ENCODE peak calls at places on chromosomes 6 and 20, in ten cellular contexts. One of them, this sample, is unnamed.

GRCh38 chr6:131754715-131755567 is 44.1 kb upstream of the CTAGE9 start:
- DNase-seq in heart right ventricle: no peak
- DNase-seq in CD8-positive, alpha-beta T cell: no peak
- DNase-seq in spleen: no peak
- DNase-seq in uterus: no peak
- DNase-seq in psoas muscle: no peak
- DNase-seq in caudate nucleus: no peak
- DNase-seq in testis: no peak
- DNase-seq in GM23248: peak
- DNase-seq in dorsolateral prefrontal cortex: no peak
- DNase-seq in this sample: no peak

GRCh38 chr6:116397960-116398359 is 27.2 kb downstream of the DSE start:
- DNase-seq in heart right ventricle: no peak
- DNase-seq in CD8-positive, alpha-beta T cell: no peak
- DNase-seq in dorsolateral prefrontal cortex: no peak
- DNase-seq in spleen: no peak
- DNase-seq in uterus: no peak
- DNase-seq in caudate nucleus: no peak
- DNase-seq in psoas muscle: no peak
- DNase-seq in testis: no peak
- DNase-seq in GM23248: peak
- DNase-seq in this sample: no peak

GRCh38 chr6:7051780-7052440 is 55.9 kb upstream of the RREB1 start:
- DNase-seq in CD8-positive, alpha-beta T cell: peak
- DNase-seq in psoas muscle: peak
- DNase-seq in caudate nucleus: no peak
- DNase-seq in heart right ventricle: peak
- DNase-seq in GM23248: peak
- DNase-seq in dorsolateral prefrontal cortex: no peak
- DNase-seq in spleen: peak
- DNase-seq in uterus: peak
- DNase-seq in testis: peak
- DNase-seq in this sample: peak

GRCh38 chr6:148996815-148997214 is 250.0 kb downstream of the UST start:
- DNase-seq in uterus: no peak
- DNase-seq in dorsolateral prefrontal cortex: no peak
- DNase-seq in psoas muscle: no peak
- DNase-seq in spleen: no peak
- DNase-seq in heart right ventricle: no peak
- DNase-seq in testis: no peak
- DNase-seq in caudate nucleus: no peak
- DNase-seq in GM23248: no peak
- DNase-seq in CD8-positive, alpha-beta T cell: no peak
- DNase-seq in this sample: no peak

GRCh38 chr6:74940211-74940610 is 265.6 kb downstream of the COL12A1 start:
- DNase-seq in psoas muscle: no peak
- DNase-seq in testis: no peak
- DNase-seq in spleen: no peak
- DNase-seq in uterus: no peak
- DNase-seq in GM23248: peak
- DNase-seq in CD8-positive, alpha-beta T cell: no peak
- DNase-seq in heart right ventricle: no peak
- DNase-seq in caudate nucleus: no peak
- DNase-seq in dorsolateral prefrontal cortex: no peak
- DNase-seq in this sample: no peak

GRCh38 chr6:165178056-165178455 is 131.3 kb downstream of the C6orf118 start:
- DNase-seq in uterus: no peak
- DNase-seq in spleen: no peak
- DNase-seq in dorsolateral prefrontal cortex: no peak
- DNase-seq in caudate nucleus: no peak
- DNase-seq in testis: no peak
- DNase-seq in GM23248: peak
- DNase-seq in psoas muscle: no peak
- DNase-seq in CD8-positive, alpha-beta T cell: no peak
- DNase-seq in heart right ventricle: no peak
- DNase-seq in this sample: no peak

GRCh38 chr6:64815718-64816117 is 891.3 kb downstream of the EYS start:
- DNase-seq in CD8-positive, alpha-beta T cell: no peak
- DNase-seq in GM23248: no peak
- DNase-seq in heart right ventricle: no peak
- DNase-seq in uterus: no peak
- DNase-seq in psoas muscle: no peak
- DNase-seq in spleen: no peak
- DNase-seq in caudate nucleus: no peak
- DNase-seq in testis: no peak
- DNase-seq in dorsolateral prefrontal cortex: no peak
- DNase-seq in this sample: no peak

GRCh38 chr6:10418862-10419748 is 4.2 kb upstream of the TFAP2A start:
- DNase-seq in caudate nucleus: no peak
- DNase-seq in spleen: no peak
- DNase-seq in psoas muscle: no peak
- DNase-seq in dorsolateral prefrontal cortex: no peak
- DNase-seq in CD8-positive, alpha-beta T cell: no peak
- DNase-seq in testis: no peak
- DNase-seq in GM23248: no peak
- DNase-seq in heart right ventricle: no peak
- DNase-seq in uterus: no peak
- DNase-seq in this sample: no peak

GRCh38 chr6:28399370-28400121 is at the start of gene ZSCAN12:
- DNase-seq in dorsolateral prefrontal cortex: peak
- DNase-seq in heart right ventricle: peak
- DNase-seq in caudate nucleus: peak
- DNase-seq in spleen: peak
- DNase-seq in uterus: peak
- DNase-seq in CD8-positive, alpha-beta T cell: peak
- DNase-seq in psoas muscle: peak
- DNase-seq in testis: peak
- DNase-seq in GM23248: peak
- DNase-seq in this sample: peak

GRCh38 chr6:28402197-28402596 is 2.6 kb upstream of the ZSCAN12 start:
- DNase-seq in spleen: no peak
- DNase-seq in GM23248: no peak
- DNase-seq in dorsolateral prefrontal cortex: no peak
- DNase-seq in CD8-positive, alpha-beta T cell: no peak
- DNase-seq in uterus: no peak
- DNase-seq in heart right ventricle: no peak
- DNase-seq in testis: no peak
- DNase-seq in caudate nucleus: no peak
- DNase-seq in psoas muscle: no peak
- DNase-seq in this sample: no peak

GRCh38 chr6:28395918-28396317 is 3.6 kb downstream of the ZSCAN12 start:
- DNase-seq in heart right ventricle: no peak
- DNase-seq in spleen: no peak
- DNase-seq in uterus: no peak
- DNase-seq in psoas muscle: no peak
- DNase-seq in dorsolateral prefrontal cortex: no peak
- DNase-seq in testis: no peak
- DNase-seq in caudate nucleus: no peak
- DNase-seq in GM23248: no peak
- DNase-seq in CD8-positive, alpha-beta T cell: no peak
- DNase-seq in this sample: no peak

GRCh38 chr6:28401172-28401571 is 1.6 kb upstream of the ZSCAN12 start:
- DNase-seq in GM23248: peak
- DNase-seq in psoas muscle: no peak
- DNase-seq in CD8-positive, alpha-beta T cell: no peak
- DNase-seq in testis: no peak
- DNase-seq in uterus: no peak
- DNase-seq in dorsolateral prefrontal cortex: no peak
- DNase-seq in spleen: no peak
- DNase-seq in heart right ventricle: no peak
- DNase-seq in caudate nucleus: no peak
- DNase-seq in this sample: no peak

DNA sequence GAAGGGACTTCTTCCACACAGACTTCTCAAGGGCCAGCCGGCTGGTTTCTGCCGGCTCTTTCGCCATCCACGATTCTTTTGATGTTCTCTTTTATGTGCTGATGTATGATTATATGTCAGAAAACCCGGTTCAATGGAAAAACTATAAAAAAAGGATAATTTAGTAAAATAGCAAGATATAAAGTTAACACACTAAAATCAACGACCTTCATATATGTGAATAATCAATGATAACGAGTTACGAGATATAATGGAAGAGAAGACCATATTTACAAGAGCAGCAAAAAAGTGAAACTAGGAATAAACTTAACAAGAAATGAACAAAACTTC is 540 bp upstream of the ZSCAN12 start:
- DNase-seq in CD8-positive, alpha-beta T cell: no peak
- DNase-seq in caudate nucleus: no peak
- DNase-seq in GM23248: no peak
- DNase-seq in heart right ventricle: no peak
- DNase-seq in uterus: no peak
- DNase-seq in dorsolateral prefrontal cortex: no peak
- DNase-seq in psoas muscle: no peak
- DNase-seq in spleen: no peak
- DNase-seq in testis: no peak
- DNase-seq in this sample: no peak
- H3K27ac ChIP-seq in CD8-positive, alpha-beta T cell: peak
- H3K27ac ChIP-seq in caudate nucleus: peak
- H3K27ac ChIP-seq in GM23248: peak
- H3K27ac ChIP-seq in heart right ventricle: peak
- H3K27ac ChIP-seq in uterus: peak
- H3K27ac ChIP-seq in dorsolateral prefrontal cortex: peak
- H3K27ac ChIP-seq in psoas muscle: no peak
- H3K27ac ChIP-seq in spleen: peak
- H3K27ac ChIP-seq in testis: peak
- H3K27ac ChIP-seq in this sample: peak

GRCh38 chr20:33472868-33473267 is 17.0 kb upstream of the CBFA2T2 start:
- DNase-seq in psoas muscle: no peak
- DNase-seq in spleen: no peak
- DNase-seq in CD8-positive, alpha-beta T cell: no peak
- DNase-seq in dorsolateral prefrontal cortex: no peak
- DNase-seq in uterus: no peak
- DNase-seq in testis: no peak
- DNase-seq in GM23248: no peak
- DNase-seq in caudate nucleus: no peak
- DNase-seq in heart right ventricle: no peak
- DNase-seq in this sample: no peak

GRCh38 chr20:33474963-33475362 is 14.9 kb upstream of the CBFA2T2 start:
- DNase-seq in CD8-positive, alpha-beta T cell: no peak
- DNase-seq in testis: no peak
- DNase-seq in caudate nucleus: no peak
- DNase-seq in dorsolateral prefrontal cortex: no peak
- DNase-seq in spleen: no peak
- DNase-seq in heart right ventricle: no peak
- DNase-seq in GM23248: no peak
- DNase-seq in uterus: no peak
- DNase-seq in psoas muscle: no peak
- DNase-seq in this sample: no peak

GRCh38 chr20:33474097-33474846 is 15.6 kb upstream of the CBFA2T2 start:
- DNase-seq in uterus: no peak
- DNase-seq in heart right ventricle: no peak
- DNase-seq in spleen: no peak
- DNase-seq in caudate nucleus: no peak
- DNase-seq in CD8-positive, alpha-beta T cell: no peak
- DNase-seq in dorsolateral prefrontal cortex: no peak
- DNase-seq in testis: no peak
- DNase-seq in GM23248: no peak
- DNase-seq in psoas muscle: no peak
- DNase-seq in this sample: no peak

GRCh38 chr20:33477386-33478234 is 12.3 kb upstream of the CBFA2T2 start:
- DNase-seq in heart right ventricle: no peak
- DNase-seq in spleen: no peak
- DNase-seq in dorsolateral prefrontal cortex: no peak
- DNase-seq in caudate nucleus: no peak
- DNase-seq in uterus: no peak
- DNase-seq in psoas muscle: no peak
- DNase-seq in testis: no peak
- DNase-seq in GM23248: no peak
- DNase-seq in CD8-positive, alpha-beta T cell: no peak
- DNase-seq in this sample: no peak

DNA sequence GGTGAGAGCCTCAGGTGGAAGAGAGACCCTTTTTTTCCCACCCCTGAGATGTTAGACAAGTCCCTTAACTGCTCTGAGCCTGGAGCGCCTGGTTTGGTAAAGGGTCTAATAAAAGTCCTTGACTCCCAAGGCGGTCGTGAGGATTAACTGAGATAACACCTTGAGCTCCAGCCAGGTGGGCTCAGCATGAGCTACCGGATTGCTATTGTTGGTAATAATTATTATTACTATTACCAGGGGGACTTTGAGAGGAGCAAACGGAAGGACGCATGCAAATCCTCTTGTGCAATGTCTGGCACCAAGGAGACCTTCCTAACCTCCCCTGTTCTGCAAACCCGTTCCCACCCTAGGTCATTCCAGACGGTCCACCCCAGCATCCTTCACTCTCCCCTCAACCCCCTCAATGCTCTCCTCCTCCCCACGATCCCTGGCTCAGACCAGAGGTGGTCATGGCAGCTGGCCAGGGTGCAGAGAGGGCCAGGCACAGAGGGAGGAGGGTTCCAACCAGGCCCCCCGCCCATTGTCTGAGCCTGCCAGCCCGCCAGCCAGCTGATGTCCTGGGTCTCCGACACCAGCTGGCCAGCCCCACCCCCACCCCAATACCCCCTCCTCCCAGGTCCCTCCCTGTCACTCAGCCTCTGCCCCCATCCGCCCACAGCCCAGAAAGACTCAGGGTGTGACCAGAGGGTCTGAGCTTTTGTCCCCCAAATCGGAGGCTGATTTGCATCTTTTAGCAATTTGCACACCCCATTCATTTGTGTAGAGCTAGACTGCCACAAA is 14.3 kb upstream of the CBFA2T2 start:
- DNase-seq in psoas muscle: no peak
- DNase-seq in caudate nucleus: no peak
- DNase-seq in CD8-positive, alpha-beta T cell: no peak
- DNase-seq in uterus: no peak
- DNase-seq in spleen: no peak
- DNase-seq in GM23248: no peak
- DNase-seq in dorsolateral prefrontal cortex: no peak
- DNase-seq in testis: no peak
- DNase-seq in heart right ventricle: no peak
- DNase-seq in this sample: no peak
- H3K27ac ChIP-seq in psoas muscle: no peak
- H3K27ac ChIP-seq in caudate nucleus: no peak
- H3K27ac ChIP-seq in CD8-positive, alpha-beta T cell: no peak
- H3K27ac ChIP-seq in uterus: no peak
- H3K27ac ChIP-seq in spleen: no peak
- H3K27ac ChIP-seq in GM23248: no peak
- H3K27ac ChIP-seq in dorsolateral prefrontal cortex: no peak
- H3K27ac ChIP-seq in testis: no peak
- H3K27ac ChIP-seq in heart right ventricle: no peak
- H3K27ac ChIP-seq in this sample: no peak

GRCh38 chr6:41160933-41161332 is 2.0 kb downstream of the TREM2 start:
- DNase-seq in uterus: no peak
- DNase-seq in psoas muscle: no peak
- DNase-seq in GM23248: no peak
- DNase-seq in spleen: no peak
- DNase-seq in caudate nucleus: no peak
- DNase-seq in heart right ventricle: no peak
- DNase-seq in dorsolateral prefrontal cortex: no peak
- DNase-seq in CD8-positive, alpha-beta T cell: no peak
- DNase-seq in testis: no peak
- DNase-seq in this sample: no peak
- H3K27ac ChIP-seq in uterus: no peak
- H3K27ac ChIP-seq in psoas muscle: no peak
- H3K27ac ChIP-seq in GM23248: no peak
- H3K27ac ChIP-seq in spleen: no peak
- H3K27ac ChIP-seq in caudate nucleus: no peak
- H3K27ac ChIP-seq in heart right ventricle: no peak
- H3K27ac ChIP-seq in dorsolateral prefrontal cortex: no peak
- H3K27ac ChIP-seq in CD8-positive, alpha-beta T cell: no peak
- H3K27ac ChIP-seq in testis: no peak
- H3K27ac ChIP-seq in this sample: no peak

DNA sequence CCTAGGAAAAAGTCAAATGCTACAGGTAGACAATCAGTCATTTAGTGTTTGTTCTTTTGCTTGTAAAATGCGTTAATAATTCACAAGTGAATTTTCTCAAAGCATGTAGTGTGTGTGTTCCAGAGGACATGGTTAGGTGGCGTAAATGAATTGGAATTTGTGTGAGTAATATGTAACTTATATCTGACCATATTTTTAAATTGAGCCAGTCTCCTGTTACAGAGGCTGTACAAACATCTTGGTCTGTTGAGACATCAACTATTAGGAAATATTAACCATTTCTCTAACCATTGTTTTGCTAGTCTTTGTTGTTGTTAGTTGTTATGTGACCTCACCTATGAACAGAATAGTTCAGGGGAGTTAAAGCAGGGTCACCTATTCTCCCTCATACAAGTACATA is 22.7 kb downstream of the MCM8 start:
- DNase-seq in uterus: no peak
- DNase-seq in heart right ventricle: no peak
- DNase-seq in caudate nucleus: no peak
- DNase-seq in spleen: no peak
- DNase-seq in dorsolateral prefrontal cortex: no peak
- DNase-seq in GM23248: peak
- DNase-seq in psoas muscle: no peak
- DNase-seq in CD8-positive, alpha-beta T cell: no peak
- DNase-seq in testis: no peak
- DNase-seq in this sample: no peak
- H3K27ac ChIP-seq in uterus: no peak
- H3K27ac ChIP-seq in heart right ventricle: no peak
- H3K27ac ChIP-seq in caudate nucleus: no peak
- H3K27ac ChIP-seq in spleen: no peak
- H3K27ac ChIP-seq in dorsolateral prefrontal cortex: no peak
- H3K27ac ChIP-seq in GM23248: no peak
- H3K27ac ChIP-seq in psoas muscle: no peak
- H3K27ac ChIP-seq in CD8-positive, alpha-beta T cell: no peak
- H3K27ac ChIP-seq in testis: no peak
- H3K27ac ChIP-seq in this sample: no peak